ENCODE peak calls at places on chromosomes 11 and 22, in five cellular contexts. A is AG04450, R is GM12878, E is brain microvascular endothelial cell, I is thoracic aorta. P is an unnamed sample.
A peak's percentile ranks its signal among the peaks of the same experiment; 100 is the strongest.

GRCh38 chr11:61797263-61797944 is 4.7 kb downstream of the FEN1 start:
- DNase-seq in E (peak; percentile 82), R (peak; percentile 52), I (peak; percentile 31), A (peak; percentile 82), P (peak; percentile 61)

GRCh38 chr11:46529086-46529905 is 64.5 kb downstream of the AMBRA1 start:
- DNase-seq in A (no peak), E (peak; percentile 45), I (peak; percentile 16), R (no peak), P (peak; percentile 35)

GRCh38 chr11:66266378-66267038 is 1.9 kb upstream of the RAB1B start:
- DNase-seq in A (no peak), R (no peak), E (no peak), I (no peak), P (no peak)

GRCh38 chr22:33112606-33113005 is 54.4 kb upstream of the SYN3 start:
- DNase-seq in R (peak; percentile 35), E (no peak), I (no peak), A (no peak), P (no peak)

GRCh38 chr11:127056338-127056971 is 55.9 kb upstream of the KIRREL3 start:
- DNase-seq in R (no peak), I (no peak), E (no peak), A (no peak), P (no peak)

GRCh38 chr11:19164230-19164855 is 37.4 kb downstream of the CSRP3 start:
- DNase-seq in E (no peak), R (no peak), A (no peak), I (no peak), P (no peak)

GRCh38 chr11:16456366-16456765 is 100.0 kb upstream of the SOX6 start:
- DNase-seq in E (no peak), R (no peak), A (no peak), I (no peak), P (no peak)

GRCh38 chr11:91104237-91104636 is 881.4 kb upstream of the CHORDC1 start:
- DNase-seq in I (no peak), R (no peak), A (peak; percentile 29), E (peak; percentile 52), P (no peak)

GRCh38 chr22:27135582-27135981 is 478.2 kb downstream of the MIAT start:
- DNase-seq in I (no peak), A (no peak), E (peak; percentile 74), R (no peak), P (no peak)

GRCh38 chr22:20986365-20986764 is 4.3 kb downstream of the LZTR1 start:
- DNase-seq in E (no peak), A (no peak), R (no peak), I (no peak), P (no peak)

GRCh38 chr11:70625051-70625450 is 226.7 kb downstream of the CTTN start:
- DNase-seq in I (no peak), A (no peak), E (no peak), R (no peak), P (no peak)

GRCh38 chr22:39814899-39815298 is 78.7 kb downstream of the ENTHD1 start:
- DNase-seq in E (no peak), I (no peak), A (no peak), R (no peak), P (no peak)

GRCh38 chr11:46562527-46562926 is 31.3 kb downstream of the AMBRA1 start:
- DNase-seq in I (no peak), A (no peak), E (no peak), R (no peak), P (no peak)

GRCh38 chr22:26669060-26669481 is 11.7 kb downstream of the MIAT start:
- DNase-seq in I (no peak), A (no peak), E (peak; percentile 40), R (no peak), P (no peak)

GRCh38 chr11:128658499-128658898 is 35.4 kb upstream of the FLI1 start:
- DNase-seq in I (no peak), R (no peak), E (peak; percentile 11), A (peak; percentile 13), P (no peak)

GRCh38 chr11:130790689-130791088 is 125.6 kb downstream of the SNX19 start:
- DNase-seq in R (no peak), A (no peak), I (no peak), E (no peak), P (no peak)

GRCh38 chr11:126863294-126863997 is 137.1 kb downstream of the KIRREL3 start:
- DNase-seq in I (no peak), E (no peak), R (no peak), A (no peak), P (no peak)

GRCh38 chr22:49705216-49705600 is 122.5 kb downstream of the BRD1 start:
- DNase-seq in E (no peak), R (no peak), A (no peak), I (no peak), P (no peak)

GRCh38 chr22:50599816-50600454 is 658 bp upstream of the MAPK8IP2 start:
- DNase-seq in A (no peak), E (no peak), R (no peak), I (no peak), P (no peak)

GRCh38 chr11:3916962-3917361 is 61.5 kb downstream of the STIM1 start:
- DNase-seq in A (no peak), I (no peak), E (no peak), R (no peak), P (no peak)

GRCh38 chr11:3920148-3920852 is 64.8 kb downstream of the STIM1 start:
- DNase-seq in I (no peak), R (peak; percentile 57), E (peak; percentile 42), A (no peak), P (peak; percentile 57)

GRCh38 chr11:3925513-3925912 is 70.0 kb downstream of the STIM1 start:
- DNase-seq in I (no peak), A (no peak), R (no peak), E (no peak), P (no peak)

GRCh38 chr11:3926458-3927095 is 71.1 kb downstream of the STIM1 start:
- DNase-seq in E (no peak), R (no peak), A (no peak), I (no peak), P (no peak)

GRCh38 chr11:3922056-3922455 is 66.6 kb downstream of the STIM1 start:
- DNase-seq in R (no peak), I (no peak), E (no peak), A (no peak), P (no peak)
- H3K4me3 ChIP-seq in R (no peak overlapping the region), I (no peak overlapping the region), E (no peak overlapping the region), A (no peak overlapping the region), P (no peak overlapping the region)

GRCh38 chr22:23255506-23255905 is 75.2 kb downstream of the BCR start:
- DNase-seq in R (no peak), A (no peak), I (no peak), E (no peak), P (no peak)

GRCh38 chr22:23256138-23256932 is 76.0 kb downstream of the BCR start:
- DNase-seq in A (no peak), R (no peak), I (no peak), E (no peak), P (no peak)

GRCh38 chr22:23250424-23251363 is 70.4 kb downstream of the BCR start:
- DNase-seq in I (no peak), R (no peak), A (no peak), E (no peak), P (no peak)

GRCh38 chr22:23251445-23252093 is 71.3 kb downstream of the BCR start:
- DNase-seq in I (no peak), E (no peak), R (no peak), A (no peak), P (no peak)

GRCh38 chr22:23253475-23254055 is 73.3 kb downstream of the BCR start:
- DNase-seq in R (no peak), A (no peak), I (no peak), E (no peak), P (no peak)
- TF ChIP-seq CTCF in R (no peak), A (no peak), I (no peak), E (no peak), P (no peak)

GRCh38 chr11:121367434-121367833 is 74.9 kb downstream of the SC5D start:
- DNase-seq in I (no peak), A (no peak), R (peak; percentile 99), E (peak; percentile 24), P (peak; percentile 82)
- H3K4me3 ChIP-seq in I (no peak overlapping the region), A (no peak overlapping the region), R (peak overlapping the region; percentile 24), E (no peak overlapping the region), P (no peak overlapping the region)

GRCh38 chr11:68115285-68115684 is 5.9 kb downstream of the CHKA start:
- DNase-seq in R (no peak), E (no peak), I (no peak), A (no peak), P (no peak)

GRCh38 chr11:68116892-68117435 is 4.2 kb downstream of the CHKA start:
- DNase-seq in I (no peak), R (no peak), E (no peak), A (no peak), P (no peak)

GRCh38 chr11:68117896-68118470 is 3.2 kb downstream of the CHKA start:
- DNase-seq in A (no peak), I (no peak), E (no peak), R (no peak), P (no peak)

GRCh38 chr11:68116126-68116525 is 5.1 kb downstream of the CHKA start:
- DNase-seq in I (no peak), R (no peak), E (no peak), A (no peak), P (no peak)

GRCh38 chr11:68113986-68114385 is 7.2 kb downstream of the CHKA start:
- DNase-seq in R (no peak), I (no peak), A (peak; percentile 32), E (no peak), P (no peak)
- TF ChIP-seq CTCF in R (no peak), I (no peak), A (peak; percentile 46), E (peak; percentile 3), P (no peak)

GRCh38 chr11:94544582-94544831 is 786 bp downstream of the FUT4 start:
- DNase-seq in R (no peak), I (no peak), A (no peak), E (no peak), P (no peak)

GRCh38 chr11:94545641-94546470 is 2.1 kb downstream of the FUT4 start:
- DNase-seq in E (no peak), I (no peak), R (no peak), A (no peak), P (no peak)

GRCh38 chr11:94544832-94545640 is 1.3 kb downstream of the FUT4 start:
- DNase-seq in I (no peak), E (no peak), A (no peak), R (no peak), P (no peak)

GRCh38 chr11:94546886-94547285 is 3.2 kb downstream of the FUT4 start:
- DNase-seq in E (no peak), A (no peak), R (no peak), I (no peak), P (no peak)

GRCh38 chr11:94543695-94544581 is at the start of gene FUT4:
- DNase-seq in I (peak; percentile 29), A (peak; percentile 29), R (no peak), E (peak; percentile 64), P (peak; percentile 26)
- H3K4me3 ChIP-seq in I (peak within 1 kb of the TSS; percentile 92), A (peak within 1 kb of the TSS; percentile 60), R (peak within 1 kb of the TSS; percentile 80), E (peak within 1 kb of the TSS; percentile 63), P (peak within 1 kb of the TSS; percentile 76)

GRCh38 chr22:38419864-38420172 is 35.2 kb downstream of the KCNJ4 start:
- DNase-seq in A (no peak), I (no peak), R (no peak), E (no peak), P (no peak)
- TF ChIP-seq CTCF in A (no peak), I (no peak), R (no peak), E (no peak), P (no peak)

P was measured in GM12864.